ENCODE peak calls at places on chromosomes 16 and 17, in four cellular contexts. Q is RWPE2; J is CD8-positive, alpha-beta T cell; Y is ascending aorta. R is an unnamed sample.

GRCh38 chr16:22614271-22614947 is 103.7 kb downstream of the NPIPB5 start:
- DNase-seq in Q (no peak), J (no peak), Y (no peak), R (no peak)

GRCh38 chr17:7479139-7479388 is 367 bp downstream of the ZBTB4 start:
- DNase-seq in Q (no peak), J (no peak), Y (no peak), R (no peak)

GRCh38 chr17:43994272-43995149 is 9.9 kb upstream of the NAGS start:
- DNase-seq in Q (no peak), J (peak; percentile 63), Y (no peak), R (peak; percentile 63)

GRCh38 chr17:1583569-1583968 is 21.0 kb upstream of the PITPNA start:
- DNase-seq in Q (no peak), J (no peak), Y (no peak), R (no peak)

GRCh38 chr17:8101721-8102120 is 14.2 kb upstream of the ALOX12B start:
- DNase-seq in Q (no peak), J (no peak), Y (no peak), R (no peak)

GRCh38 chr16:88442435-88442810 is 10.7 kb upstream of the ZFPM1 start:
- DNase-seq in Q (no peak), J (no peak), Y (no peak), R (no peak)

GRCh38 chr17:50205111-50205821 is 3.8 kb upstream of the COL1A1 start:
- DNase-seq in Q (peak; percentile 23), J (no peak), Y (no peak), R (no peak)

GRCh38 chr17:75090871-75091854 is 3.4 kb downstream of the SLC16A5 start:
- DNase-seq in Q (no peak), J (no peak), Y (no peak), R (no peak)

GRCh38 chr16:2867987-2868789 is 10.2 kb upstream of the PRSS22 start:
- DNase-seq in Q (peak; percentile 90), J (peak; percentile 94), Y (peak; percentile 82), R (peak; percentile 94)

GRCh38 chr17:78822552-78822951 is 18.1 kb downstream of the USP36 start:
- DNase-seq in Q (no peak), J (no peak), Y (no peak), R (no peak)

GRCh38 chr17:4509923-4510614 is 11.4 kb downstream of the SPNS2 start:
- DNase-seq in Q (no peak), J (no peak), Y (peak; percentile 51), R (no peak)

GRCh38 chr16:84868829-84869457 is 49.2 kb downstream of the CRISPLD2 start:
- DNase-seq in Q (no peak), J (no peak), Y (no peak), R (no peak)

GRCh38 chr17:75872434-75873351 is 5.7 kb downstream of the TRIM47 start:
- DNase-seq in Q (peak; percentile 83), J (peak; percentile 71), Y (peak; percentile 69), R (peak; percentile 82)

GRCh38 chr16:48446534-48446920 is 61.3 kb upstream of the SIAH1 start:
- DNase-seq in Q (no peak), J (no peak), Y (no peak), R (no peak)

GRCh38 chr16:50478773-50479149 is 69.4 kb upstream of the NKD1 start:
- DNase-seq in Q (no peak), J (no peak), Y (no peak), R (no peak)

GRCh38 chr17:79954281-79955166 is 81.1 kb downstream of the TBC1D16 start:
- DNase-seq in Q (peak; percentile 51), J (no peak), Y (no peak), R (no peak)

GRCh38 chr17:74233937-74234336 is 20.6 kb downstream of the TTYH2 start:
- DNase-seq in Q (no peak), J (no peak), Y (no peak), R (no peak)

GRCh38 chr17:48546187-48546923 is 1.4 kb upstream of the HOXB2 start:
- DNase-seq in Q (no peak), J (no peak), Y (no peak), R (peak; percentile 31)

GRCh38 chr17:48545022-48545376 is at the start of gene HOXB2:
- DNase-seq in Q (no peak), J (no peak), Y (no peak), R (no peak)

GRCh38 chr17:48544356-48545021 is 420 bp downstream of the HOXB2 start:
- DNase-seq in Q (no peak), J (peak; percentile 34), Y (peak; percentile 55), R (peak; percentile 28)

GRCh38 chr17:48543854-48544355 is 1.0 kb downstream of the HOXB2 start:
- DNase-seq in Q (no peak), J (no peak), Y (no peak), R (peak; percentile 49)

DNA sequence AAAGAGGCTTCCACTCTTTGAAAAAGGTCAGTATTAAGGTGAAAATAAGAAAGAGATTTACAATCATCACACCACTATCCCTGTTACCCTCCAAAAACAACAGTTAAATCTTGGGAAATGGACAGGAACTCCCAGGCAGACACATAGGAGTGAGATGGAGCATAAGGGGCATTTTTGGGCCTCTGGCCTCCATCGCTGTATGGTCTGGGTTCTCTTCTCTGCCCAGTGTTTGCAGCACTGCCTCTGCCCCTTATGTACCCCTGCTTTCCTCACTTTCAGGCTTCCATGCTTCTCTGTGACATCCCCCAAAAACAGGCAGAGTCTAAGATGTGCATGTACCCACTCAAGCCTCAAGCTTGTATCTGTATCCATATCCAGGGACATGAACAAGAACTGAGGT is 630 bp upstream of the HOXB2 start:
- DNase-seq in Q (no peak), J (no peak), Y (no peak), R (no peak)
- H3K4me3 ChIP-seq in Q (no peak overlapping the region), J (no peak overlapping the region), Y (peak overlapping the region; percentile 83), R (no peak overlapping the region)

GRCh38 chr17:68325961-68326360 is 34.7 kb downstream of the ARSG start:
- DNase-seq in Q (no peak), J (no peak), Y (no peak), R (no peak)
- H3K27ac ChIP-seq in Q (no peak overlapping the region), J (no peak overlapping the region), Y (no peak overlapping the region), R (no peak overlapping the region)

GRCh38 chr17:81249233-81250040 is 10.3 kb downstream of the NDUFAF8 start:
- DNase-seq in Q (no peak), J (no peak), Y (no peak), R (no peak)

GRCh38 chr17:81251091-81251942 is 12.2 kb downstream of the NDUFAF8 start:
- DNase-seq in Q (no peak), J (no peak), Y (no peak), R (no peak)

GRCh38 chr17:81248649-81249048 is 9.5 kb downstream of the NDUFAF8 start:
- DNase-seq in Q (no peak), J (no peak), Y (no peak), R (no peak)

GRCh38 chr17:81251943-81252301 is 12.8 kb downstream of the NDUFAF8 start:
- DNase-seq in Q (no peak), J (no peak), Y (no peak), R (no peak)

GRCh38 chr17:81250286-81251090 is 11.4 kb downstream of the NDUFAF8 start:
- DNase-seq in Q (no peak), J (no peak), Y (no peak), R (no peak)
- H3K4me3 ChIP-seq in Q (no peak overlapping the region), J (no peak overlapping the region), Y (no peak overlapping the region), R (no peak overlapping the region)

DNA sequence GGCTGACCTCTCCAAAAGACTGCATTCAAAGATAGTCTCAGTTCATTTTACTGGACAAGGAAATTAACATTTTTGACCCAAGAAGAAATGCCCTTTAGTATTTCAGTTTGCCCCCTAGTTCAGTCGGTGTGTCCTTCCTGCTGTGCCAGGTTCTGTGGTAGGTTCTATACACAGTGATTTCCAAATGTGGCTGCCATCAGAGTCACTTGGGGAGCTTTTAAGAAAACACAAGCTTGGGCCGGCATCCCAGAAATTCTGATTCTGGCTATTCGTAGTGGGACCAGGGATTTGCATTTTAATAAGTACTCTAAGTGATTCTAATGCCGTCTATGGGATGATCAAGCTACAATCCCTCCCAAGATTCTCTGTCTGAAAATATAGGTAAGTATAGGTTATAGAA is 10.1 kb downstream of the RSPRY1 start:
- DNase-seq in Q (no peak), J (no peak), Y (no peak), R (no peak)
- H3K27ac ChIP-seq in Q (peak overlapping the region; percentile 27), J (no peak overlapping the region), Y (no peak overlapping the region), R (no peak overlapping the region)

GRCh38 chr17:60970741-60971140 is 293.1 kb downstream of the BCAS3 start:
- DNase-seq in Q (no peak), J (no peak), Y (no peak), R (no peak)

GRCh38 chr17:60968266-60968665 is 290.6 kb downstream of the BCAS3 start:
- DNase-seq in Q (no peak), J (no peak), Y (no peak), R (no peak)

GRCh38 chr17:60969500-60970037 is 291.9 kb downstream of the BCAS3 start:
- DNase-seq in Q (no peak), J (no peak), Y (no peak), R (no peak)

GRCh38 chr17:60971515-60972369 is 294.1 kb downstream of the BCAS3 start:
- DNase-seq in Q (no peak), J (peak; percentile 40), Y (no peak), R (peak; percentile 25)
- H3K4me3 ChIP-seq in Q (no peak overlapping the region), J (no peak overlapping the region), Y (no peak overlapping the region), R (no peak overlapping the region)